ENCODE peak calls at places on chromosomes 6 and 20, in ten cellular contexts. One of them, this sample, is unnamed.
A peak's percentile ranks its signal among the peaks of the same experiment; 100 is the strongest.

GRCh38 chr6:151022492-151022891 is 157.0 kb downstream of the MTHFD1L start:
- DNase-seq in lower leg skin: no peak
- DNase-seq in breast epithelium: no peak
- DNase-seq in tibial nerve: no peak
- DNase-seq in stomach: no peak
- DNase-seq in IMR-90: no peak
- DNase-seq in ovary: no peak
- DNase-seq in H1: no peak
- DNase-seq in esophagus squamous epithelium: no peak
- DNase-seq in gastrocnemius medialis: no peak
- DNase-seq in this sample: no peak

GRCh38 chr6:146857180-146857959 is 258.6 kb downstream of the ADGB start:
- DNase-seq in lower leg skin: peak; percentile 76
- DNase-seq in breast epithelium: peak; percentile 66
- DNase-seq in tibial nerve: peak; percentile 71
- DNase-seq in stomach: peak; percentile 85
- DNase-seq in IMR-90: peak; percentile 93
- DNase-seq in ovary: peak; percentile 92
- DNase-seq in H1: peak; percentile 87
- DNase-seq in esophagus squamous epithelium: no peak
- DNase-seq in gastrocnemius medialis: peak; percentile 64
- DNase-seq in this sample: peak; percentile 96

GRCh38 chr20:13755809-13756208 is 28.9 kb downstream of the ESF1 start:
- DNase-seq in lower leg skin: no peak
- DNase-seq in breast epithelium: no peak
- DNase-seq in tibial nerve: no peak
- DNase-seq in stomach: no peak
- DNase-seq in IMR-90: no peak
- DNase-seq in ovary: no peak
- DNase-seq in H1: no peak
- DNase-seq in esophagus squamous epithelium: no peak
- DNase-seq in gastrocnemius medialis: no peak
- DNase-seq in this sample: no peak

GRCh38 chr6:161273356-161273751 is 507 bp downstream of the AGPAT4 start:
- DNase-seq in lower leg skin: no peak
- DNase-seq in breast epithelium: no peak
- DNase-seq in tibial nerve: no peak
- DNase-seq in stomach: no peak
- DNase-seq in IMR-90: peak; percentile 48
- DNase-seq in ovary: peak; percentile 42
- DNase-seq in H1: no peak
- DNase-seq in esophagus squamous epithelium: no peak
- DNase-seq in gastrocnemius medialis: no peak
- DNase-seq in this sample: no peak

GRCh38 chr6:88246654-88247053 is 80.5 kb upstream of the CNR1 start:
- DNase-seq in lower leg skin: no peak
- DNase-seq in breast epithelium: no peak
- DNase-seq in tibial nerve: no peak
- DNase-seq in stomach: no peak
- DNase-seq in IMR-90: no peak
- DNase-seq in ovary: no peak
- DNase-seq in H1: no peak
- DNase-seq in esophagus squamous epithelium: no peak
- DNase-seq in gastrocnemius medialis: no peak
- DNase-seq in this sample: no peak

GRCh38 chr20:59063358-59064213 is 21.0 kb upstream of the PRELID3B start:
- DNase-seq in lower leg skin: no peak
- DNase-seq in breast epithelium: no peak
- DNase-seq in tibial nerve: no peak
- DNase-seq in stomach: no peak
- DNase-seq in IMR-90: peak; percentile 95
- DNase-seq in ovary: peak; percentile 41
- DNase-seq in H1: no peak
- DNase-seq in esophagus squamous epithelium: no peak
- DNase-seq in gastrocnemius medialis: no peak
- DNase-seq in this sample: no peak

GRCh38 chr6:54291738-54292137 is 16.5 kb upstream of the TINAG start:
- DNase-seq in lower leg skin: no peak
- DNase-seq in breast epithelium: no peak
- DNase-seq in tibial nerve: no peak
- DNase-seq in stomach: no peak
- DNase-seq in IMR-90: peak; percentile 66
- DNase-seq in ovary: no peak
- DNase-seq in H1: no peak
- DNase-seq in esophagus squamous epithelium: no peak
- DNase-seq in gastrocnemius medialis: no peak
- DNase-seq in this sample: no peak

GRCh38 chr6:36113701-36114100 is 16.6 kb upstream of the MAPK13 start:
- DNase-seq in lower leg skin: no peak
- DNase-seq in breast epithelium: no peak
- DNase-seq in tibial nerve: no peak
- DNase-seq in stomach: no peak
- DNase-seq in IMR-90: no peak
- DNase-seq in ovary: no peak
- DNase-seq in H1: no peak
- DNase-seq in esophagus squamous epithelium: no peak
- DNase-seq in gastrocnemius medialis: no peak
- DNase-seq in this sample: no peak

GRCh38 chr6:92559611-92560010 is 859.7 kb downstream of the EPHA7 start:
- DNase-seq in lower leg skin: no peak
- DNase-seq in breast epithelium: no peak
- DNase-seq in tibial nerve: no peak
- DNase-seq in stomach: no peak
- DNase-seq in IMR-90: no peak
- DNase-seq in ovary: no peak
- DNase-seq in H1: no peak
- DNase-seq in esophagus squamous epithelium: no peak
- DNase-seq in gastrocnemius medialis: no peak
- DNase-seq in this sample: no peak

GRCh38 chr20:62321521-62321948 is 18.7 kb downstream of the ADRM1 start:
- DNase-seq in lower leg skin: no peak
- DNase-seq in breast epithelium: no peak
- DNase-seq in tibial nerve: no peak
- DNase-seq in stomach: no peak
- DNase-seq in IMR-90: no peak
- DNase-seq in ovary: no peak
- DNase-seq in H1: no peak
- DNase-seq in esophagus squamous epithelium: no peak
- DNase-seq in gastrocnemius medialis: no peak
- DNase-seq in this sample: no peak

GRCh38 chr20:47231382-47232042 is 125.0 kb downstream of the ZMYND8 start:
- DNase-seq in lower leg skin: no peak
- DNase-seq in breast epithelium: no peak
- DNase-seq in tibial nerve: no peak
- DNase-seq in stomach: no peak
- DNase-seq in IMR-90: peak; percentile 92
- DNase-seq in ovary: no peak
- DNase-seq in H1: no peak
- DNase-seq in esophagus squamous epithelium: no peak
- DNase-seq in gastrocnemius medialis: no peak
- DNase-seq in this sample: no peak
- TF ChIP-seq CTCF in lower leg skin: no peak
- TF ChIP-seq CTCF in breast epithelium: no peak
- TF ChIP-seq CTCF in tibial nerve: no peak
- TF ChIP-seq CTCF in stomach: no peak
- TF ChIP-seq CTCF in IMR-90: peak; percentile 28
- TF ChIP-seq CTCF in ovary: no peak
- TF ChIP-seq CTCF in H1: no peak
- TF ChIP-seq CTCF in esophagus squamous epithelium: no peak
- TF ChIP-seq CTCF in gastrocnemius medialis: no peak
- TF ChIP-seq CTCF in this sample: no peak

GRCh38 chr6:130012728-130013127 is 5.7 kb upstream of the L3MBTL3 start:
- DNase-seq in lower leg skin: no peak
- DNase-seq in breast epithelium: no peak
- DNase-seq in tibial nerve: no peak
- DNase-seq in stomach: no peak
- DNase-seq in IMR-90: no peak
- DNase-seq in ovary: no peak
- DNase-seq in H1: no peak
- DNase-seq in esophagus squamous epithelium: no peak
- DNase-seq in gastrocnemius medialis: no peak
- DNase-seq in this sample: no peak

GRCh38 chr6:130008236-130008873 is 10.0 kb upstream of the L3MBTL3 start:
- DNase-seq in lower leg skin: no peak
- DNase-seq in breast epithelium: no peak
- DNase-seq in tibial nerve: no peak
- DNase-seq in stomach: no peak
- DNase-seq in IMR-90: no peak
- DNase-seq in ovary: no peak
- DNase-seq in H1: no peak
- DNase-seq in esophagus squamous epithelium: no peak
- DNase-seq in gastrocnemius medialis: no peak
- DNase-seq in this sample: no peak

GRCh38 chr6:130010387-130010786 is 8.0 kb upstream of the L3MBTL3 start:
- DNase-seq in lower leg skin: no peak
- DNase-seq in breast epithelium: no peak
- DNase-seq in tibial nerve: no peak
- DNase-seq in stomach: no peak
- DNase-seq in IMR-90: no peak
- DNase-seq in ovary: no peak
- DNase-seq in H1: no peak
- DNase-seq in esophagus squamous epithelium: no peak
- DNase-seq in gastrocnemius medialis: no peak
- DNase-seq in this sample: no peak

GRCh38 chr6:130009148-130009547 is 9.2 kb upstream of the L3MBTL3 start:
- DNase-seq in lower leg skin: no peak
- DNase-seq in breast epithelium: no peak
- DNase-seq in tibial nerve: no peak
- DNase-seq in stomach: no peak
- DNase-seq in IMR-90: no peak
- DNase-seq in ovary: no peak
- DNase-seq in H1: no peak
- DNase-seq in esophagus squamous epithelium: no peak
- DNase-seq in gastrocnemius medialis: no peak
- DNase-seq in this sample: no peak
- TF ChIP-seq POLR2A in lower leg skin: no peak
- TF ChIP-seq POLR2A in breast epithelium: no peak
- TF ChIP-seq POLR2A in tibial nerve: no peak
- TF ChIP-seq POLR2A in stomach: no peak
- TF ChIP-seq POLR2A in IMR-90: no peak
- TF ChIP-seq POLR2A in ovary: no peak
- TF ChIP-seq POLR2A in H1: no peak
- TF ChIP-seq POLR2A in esophagus squamous epithelium: no peak
- TF ChIP-seq POLR2A in gastrocnemius medialis: no peak
- TF ChIP-seq POLR2A in this sample: no peak

DNA sequence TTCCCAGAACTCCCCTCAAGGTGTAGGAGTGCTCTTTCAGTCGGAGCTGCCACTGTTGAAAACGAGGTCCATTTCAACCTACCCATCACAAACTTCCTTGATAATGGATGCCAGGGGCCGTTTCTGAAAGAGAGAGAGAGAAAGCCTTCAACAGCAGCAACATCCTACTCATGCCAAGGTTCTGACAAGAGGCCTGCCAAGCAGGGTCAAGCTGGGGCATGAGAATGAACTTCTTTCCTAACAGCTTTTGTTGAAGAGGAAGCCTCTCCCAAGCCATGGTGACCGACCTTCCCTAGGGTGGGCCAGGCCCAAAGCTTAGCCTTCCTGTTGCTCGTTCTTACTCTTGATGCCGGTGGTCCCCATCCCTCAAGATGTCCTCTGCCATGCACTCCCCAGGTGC is 12.4 kb downstream of the ELMO2 start:
- DNase-seq in lower leg skin: no peak
- DNase-seq in breast epithelium: no peak
- DNase-seq in tibial nerve: no peak
- DNase-seq in stomach: no peak
- DNase-seq in IMR-90: no peak
- DNase-seq in ovary: no peak
- DNase-seq in H1: no peak
- DNase-seq in esophagus squamous epithelium: no peak
- DNase-seq in gastrocnemius medialis: no peak
- DNase-seq in this sample: no peak
- TF ChIP-seq CTCF in lower leg skin: no peak
- TF ChIP-seq CTCF in breast epithelium: no peak
- TF ChIP-seq CTCF in tibial nerve: no peak
- TF ChIP-seq CTCF in stomach: no peak
- TF ChIP-seq CTCF in IMR-90: no peak
- TF ChIP-seq CTCF in ovary: no peak
- TF ChIP-seq CTCF in H1: no peak
- TF ChIP-seq CTCF in esophagus squamous epithelium: no peak
- TF ChIP-seq CTCF in gastrocnemius medialis: no peak
- TF ChIP-seq CTCF in this sample: no peak

GRCh38 chr6:20900396-20901160 is 366.3 kb downstream of the CDKAL1 start:
- DNase-seq in lower leg skin: no peak
- DNase-seq in breast epithelium: no peak
- DNase-seq in tibial nerve: no peak
- DNase-seq in stomach: no peak
- DNase-seq in IMR-90: no peak
- DNase-seq in ovary: no peak
- DNase-seq in H1: no peak
- DNase-seq in esophagus squamous epithelium: no peak
- DNase-seq in gastrocnemius medialis: no peak
- DNase-seq in this sample: no peak
- TF ChIP-seq POLR2A in lower leg skin: no peak
- TF ChIP-seq POLR2A in breast epithelium: no peak
- TF ChIP-seq POLR2A in tibial nerve: no peak
- TF ChIP-seq POLR2A in stomach: no peak
- TF ChIP-seq POLR2A in IMR-90: no peak
- TF ChIP-seq POLR2A in ovary: no peak
- TF ChIP-seq POLR2A in H1: no peak
- TF ChIP-seq POLR2A in esophagus squamous epithelium: no peak
- TF ChIP-seq POLR2A in gastrocnemius medialis: no peak
- TF ChIP-seq POLR2A in this sample: no peak

DNA sequence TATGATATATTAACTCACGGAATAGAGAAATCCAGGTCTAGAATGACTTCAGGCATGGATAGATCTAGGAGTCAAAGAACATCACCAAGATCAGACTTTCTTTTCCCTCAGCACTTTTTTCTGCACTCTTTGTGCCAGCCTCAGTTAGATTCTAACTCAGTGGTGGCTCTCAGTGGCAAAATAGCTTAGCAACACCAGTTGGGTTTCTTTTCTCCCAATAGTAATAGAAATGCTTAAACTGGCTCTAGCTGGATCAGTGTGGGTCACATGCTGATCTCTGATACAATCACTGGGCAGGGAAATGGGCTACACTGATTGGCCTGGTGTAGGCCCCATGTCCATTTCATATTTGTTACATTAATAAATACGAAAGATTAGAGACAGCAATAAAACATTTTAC is 44.2 kb upstream of the ARFGEF2 start:
- DNase-seq in lower leg skin: peak; percentile 34
- DNase-seq in breast epithelium: no peak
- DNase-seq in tibial nerve: no peak
- DNase-seq in stomach: no peak
- DNase-seq in IMR-90: no peak
- DNase-seq in ovary: no peak
- DNase-seq in H1: no peak
- DNase-seq in esophagus squamous epithelium: no peak
- DNase-seq in gastrocnemius medialis: no peak
- DNase-seq in this sample: no peak
- TF ChIP-seq CTCF in lower leg skin: no peak
- TF ChIP-seq CTCF in breast epithelium: no peak
- TF ChIP-seq CTCF in tibial nerve: no peak
- TF ChIP-seq CTCF in stomach: no peak
- TF ChIP-seq CTCF in IMR-90: no peak
- TF ChIP-seq CTCF in ovary: no peak
- TF ChIP-seq CTCF in H1: no peak
- TF ChIP-seq CTCF in esophagus squamous epithelium: no peak
- TF ChIP-seq CTCF in gastrocnemius medialis: no peak
- TF ChIP-seq CTCF in this sample: no peak